ENCODE peak calls at places on chromosomes 5 and 9, in ten cellular contexts. One of them, this sample, is unnamed.

GRCh38 chr5:109852371-109853160 is 162.8 kb downstream of the MAN2A1 start:
- DNase-seq in central memory CD4-positive, alpha-beta T cell: no peak
- DNase-seq in endothelial cell of umbilical vein: no peak
- DNase-seq in Kasumi-1: no peak
- DNase-seq in NCI-H1092 treated with DMSO at 0.1 percent for 48 hours: no peak
- DNase-seq in glomerular endothelial cell: no peak
- DNase-seq in A549: no peak
- DNase-seq in hypothalamus: no peak
- DNase-seq in Right ventricle myocardium inferior: no peak
- DNase-seq in T-helper 2 cell: no peak
- DNase-seq in this sample: peak; percentile 21

GRCh38 chr5:129459485-129460120 is 495 bp upstream of the ADAMTS19 start:
- DNase-seq in central memory CD4-positive, alpha-beta T cell: no peak
- DNase-seq in endothelial cell of umbilical vein: peak; percentile 23
- DNase-seq in Kasumi-1: no peak
- DNase-seq in NCI-H1092 treated with DMSO at 0.1 percent for 48 hours: no peak
- DNase-seq in glomerular endothelial cell: no peak
- DNase-seq in A549: peak; percentile 5
- DNase-seq in hypothalamus: peak; percentile 29
- DNase-seq in Right ventricle myocardium inferior: peak; percentile 70
- DNase-seq in T-helper 2 cell: no peak
- DNase-seq in this sample: peak; percentile 17

GRCh38 chr5:6827815-6828214 is 114.6 kb downstream of the TENT4A start:
- DNase-seq in central memory CD4-positive, alpha-beta T cell: peak; percentile 51
- DNase-seq in endothelial cell of umbilical vein: no peak
- DNase-seq in Kasumi-1: no peak
- DNase-seq in NCI-H1092 treated with DMSO at 0.1 percent for 48 hours: no peak
- DNase-seq in glomerular endothelial cell: no peak
- DNase-seq in A549: no peak
- DNase-seq in hypothalamus: no peak
- DNase-seq in Right ventricle myocardium inferior: no peak
- DNase-seq in T-helper 2 cell: peak; percentile 94
- DNase-seq in this sample: no peak

GRCh38 chr5:159073030-159073429 is 26.7 kb downstream of the EBF1 start:
- DNase-seq in central memory CD4-positive, alpha-beta T cell: no peak
- DNase-seq in endothelial cell of umbilical vein: no peak
- DNase-seq in Kasumi-1: no peak
- DNase-seq in NCI-H1092 treated with DMSO at 0.1 percent for 48 hours: no peak
- DNase-seq in glomerular endothelial cell: no peak
- DNase-seq in A549: no peak
- DNase-seq in hypothalamus: no peak
- DNase-seq in Right ventricle myocardium inferior: no peak
- DNase-seq in T-helper 2 cell: no peak
- DNase-seq in this sample: no peak

GRCh38 chr5:54832066-54832465 is 153.3 kb downstream of the ESM1 start:
- DNase-seq in central memory CD4-positive, alpha-beta T cell: no peak
- DNase-seq in endothelial cell of umbilical vein: no peak
- DNase-seq in Kasumi-1: no peak
- DNase-seq in NCI-H1092 treated with DMSO at 0.1 percent for 48 hours: no peak
- DNase-seq in glomerular endothelial cell: no peak
- DNase-seq in A549: no peak
- DNase-seq in hypothalamus: no peak
- DNase-seq in Right ventricle myocardium inferior: no peak
- DNase-seq in T-helper 2 cell: no peak
- DNase-seq in this sample: no peak

GRCh38 chr9:96219615-96220257 is 82.2 kb downstream of the HSD17B3 start:
- DNase-seq in central memory CD4-positive, alpha-beta T cell: peak; percentile 15
- DNase-seq in endothelial cell of umbilical vein: peak; percentile 18
- DNase-seq in Kasumi-1: no peak
- DNase-seq in NCI-H1092 treated with DMSO at 0.1 percent for 48 hours: peak; percentile 37
- DNase-seq in glomerular endothelial cell: no peak
- DNase-seq in A549: no peak
- DNase-seq in hypothalamus: peak; percentile 14
- DNase-seq in Right ventricle myocardium inferior: peak; percentile 79
- DNase-seq in T-helper 2 cell: peak; percentile 24
- DNase-seq in this sample: no peak

GRCh38 chr5:4883388-4883787 is 256.7 kb upstream of the ADAMTS16 start:
- DNase-seq in central memory CD4-positive, alpha-beta T cell: no peak
- DNase-seq in endothelial cell of umbilical vein: no peak
- DNase-seq in Kasumi-1: no peak
- DNase-seq in NCI-H1092 treated with DMSO at 0.1 percent for 48 hours: no peak
- DNase-seq in glomerular endothelial cell: no peak
- DNase-seq in A549: no peak
- DNase-seq in hypothalamus: no peak
- DNase-seq in Right ventricle myocardium inferior: no peak
- DNase-seq in T-helper 2 cell: no peak
- DNase-seq in this sample: no peak

GRCh38 chr9:112535364-112535763 is 48.7 kb downstream of the KIAA1958 start:
- DNase-seq in central memory CD4-positive, alpha-beta T cell: no peak
- DNase-seq in endothelial cell of umbilical vein: peak; percentile 57
- DNase-seq in Kasumi-1: no peak
- DNase-seq in NCI-H1092 treated with DMSO at 0.1 percent for 48 hours: no peak
- DNase-seq in glomerular endothelial cell: peak; percentile 12
- DNase-seq in A549: no peak
- DNase-seq in hypothalamus: no peak
- DNase-seq in Right ventricle myocardium inferior: no peak
- DNase-seq in T-helper 2 cell: no peak
- DNase-seq in this sample: no peak